ENCODE peak calls at places on chromosome 20, in six cellular contexts. Z is T-cell; J is HFFc6; H is CD4-positive, alpha-beta T cell; F is NCI-H524; T is stimulated activated naive CD8-positive, alpha-beta T cell treated with anti-CD3 and anti-CD28 coated beads, Interleukin-15, Interleukin-2, amounts not matched to agents 100 U/mL and 50 U/mL, for 24 hours. P is an unnamed sample.

GRCh38 chr20:44142416-44142815 is 44.6 kb downstream of the JPH2 start:
- DNase-seq in J (no peak), T (no peak), F (no peak), Z (no peak), H (no peak), P (no peak)

GRCh38 chr20:24362080-24362479 is 107.3 kb upstream of the SYNDIG1 start:
- DNase-seq in F (no peak), J (no peak), T (no peak), H (no peak), Z (no peak), P (no peak)

GRCh38 chr20:12207875-12208274 is 290.2 kb downstream of the BTBD3 start:
- DNase-seq in J (no peak), T (peak; percentile 6), H (no peak), Z (no peak), F (peak; percentile 57), P (no peak)

GRCh38 chr20:6828794-6829423 is 61.4 kb downstream of the BMP2 start:
- DNase-seq in T (peak; percentile 44), Z (no peak), H (no peak), F (peak; percentile 69), J (peak; percentile 15), P (no peak)

GRCh38 chr20:10253750-10254149 is 35.1 kb downstream of the SNAP25 start:
- DNase-seq in J (no peak), Z (no peak), H (no peak), F (peak; percentile 85), T (peak; percentile 2), P (no peak)

GRCh38 chr20:58138395-58138794 is 90.1 kb downstream of the ANKRD60 start:
- DNase-seq in F (no peak), H (no peak), T (no peak), J (no peak), Z (no peak), P (no peak)

GRCh38 chr20:32190608-32191415 is 16.7 kb downstream of the PLAGL2 start:
- DNase-seq in J (no peak), T (no peak), H (no peak), Z (no peak), F (peak; percentile 35), P (no peak)

GRCh38 chr20:23880426-23880825 is 878 bp upstream of the CST5 start:
- DNase-seq in H (no peak), J (no peak), T (no peak), Z (no peak), F (no peak), P (no peak)

GRCh38 chr20:24914388-24915241 is 34.5 kb upstream of the CST7 start:
- DNase-seq in Z (no peak), F (no peak), J (no peak), T (no peak), H (no peak), P (no peak)

GRCh38 chr20:12156252-12156651 is 238.6 kb downstream of the BTBD3 start:
- DNase-seq in J (no peak), T (no peak), Z (no peak), H (no peak), F (no peak), P (no peak)

GRCh38 chr20:58714340-58714922 is 21.8 kb downstream of the NPEPL1 start:
- DNase-seq in T (peak; percentile 1), F (no peak), Z (no peak), J (no peak), H (no peak), P (no peak)

P was measured in activated CD8-positive, alpha-beta memory T cell treated with anti-CD3 and anti-CD28 coated beads, Interleukin-2, amount 50 U/mL, for 4 hours.